ENCODE peak calls at places on chromosomes 11 and 22, in ten cellular contexts. One of them, this sample, is unnamed.

GRCh38 chr11:69894126-69895047 is 75.2 kb upstream of the FGF3 start:
- DNase-seq in heart left ventricle: no peak
- DNase-seq in HFF-Myc: no peak
- DNase-seq in left lung: peak; percentile 51
- DNase-seq in left ventricle myocardium inferior: no peak
- DNase-seq in Calu3: no peak
- DNase-seq in progenitor cell of endocrine pancreas: no peak
- DNase-seq in CD4-positive, alpha-beta T cell: no peak
- DNase-seq in PC-9: peak; percentile 96
- DNase-seq in RWPE1: no peak
- DNase-seq in this sample: no peak

GRCh38 chr22:24407884-24408283 is 19.5 kb upstream of the ADORA2A start:
- DNase-seq in heart left ventricle: no peak
- DNase-seq in HFF-Myc: no peak
- DNase-seq in left lung: no peak
- DNase-seq in left ventricle myocardium inferior: no peak
- DNase-seq in Calu3: no peak
- DNase-seq in progenitor cell of endocrine pancreas: no peak
- DNase-seq in CD4-positive, alpha-beta T cell: no peak
- DNase-seq in PC-9: no peak
- DNase-seq in RWPE1: no peak
- DNase-seq in this sample: no peak

GRCh38 chr11:120013325-120014250 is 124.3 kb downstream of the TRIM29 start:
- DNase-seq in heart left ventricle: no peak
- DNase-seq in HFF-Myc: no peak
- DNase-seq in left lung: no peak
- DNase-seq in left ventricle myocardium inferior: peak; percentile 44
- DNase-seq in Calu3: peak; percentile 62
- DNase-seq in progenitor cell of endocrine pancreas: peak; percentile 57
- DNase-seq in CD4-positive, alpha-beta T cell: no peak
- DNase-seq in PC-9: peak; percentile 43
- DNase-seq in RWPE1: peak; percentile 50
- DNase-seq in this sample: no peak

GRCh38 chr11:69646493-69647201 is 5.7 kb downstream of the CCND1 start:
- DNase-seq in heart left ventricle: peak; percentile 49
- DNase-seq in HFF-Myc: no peak
- DNase-seq in left lung: no peak
- DNase-seq in left ventricle myocardium inferior: no peak
- DNase-seq in Calu3: no peak
- DNase-seq in progenitor cell of endocrine pancreas: no peak
- DNase-seq in CD4-positive, alpha-beta T cell: no peak
- DNase-seq in PC-9: no peak
- DNase-seq in RWPE1: no peak
- DNase-seq in this sample: no peak

GRCh38 chr11:46520971-46521745 is 72.7 kb downstream of the AMBRA1 start:
- DNase-seq in heart left ventricle: no peak
- DNase-seq in HFF-Myc: peak; percentile 49
- DNase-seq in left lung: no peak
- DNase-seq in left ventricle myocardium inferior: no peak
- DNase-seq in Calu3: no peak
- DNase-seq in progenitor cell of endocrine pancreas: no peak
- DNase-seq in CD4-positive, alpha-beta T cell: no peak
- DNase-seq in PC-9: peak; percentile 72
- DNase-seq in RWPE1: peak; percentile 60
- DNase-seq in this sample: no peak

GRCh38 chr11:66219846-66220565 is 48.4 kb upstream of the RAB1B start:
- DNase-seq in heart left ventricle: no peak
- DNase-seq in HFF-Myc: no peak
- DNase-seq in left lung: no peak
- DNase-seq in left ventricle myocardium inferior: no peak
- DNase-seq in Calu3: no peak
- DNase-seq in progenitor cell of endocrine pancreas: no peak
- DNase-seq in CD4-positive, alpha-beta T cell: no peak
- DNase-seq in PC-9: no peak
- DNase-seq in RWPE1: no peak
- DNase-seq in this sample: no peak

GRCh38 chr11:107928046-107928766 is at the start of gene RAB39A:
- DNase-seq in heart left ventricle: peak; percentile 90
- DNase-seq in HFF-Myc: peak; percentile 45
- DNase-seq in left lung: peak; percentile 95
- DNase-seq in left ventricle myocardium inferior: peak; percentile 82
- DNase-seq in Calu3: peak; percentile 70
- DNase-seq in progenitor cell of endocrine pancreas: peak; percentile 90
- DNase-seq in CD4-positive, alpha-beta T cell: peak; percentile 14
- DNase-seq in PC-9: peak; percentile 62
- DNase-seq in RWPE1: peak; percentile 98
- DNase-seq in this sample: peak; percentile 82

GRCh38 chr11:10351768-10352641 is 47.1 kb downstream of the ADM start:
- DNase-seq in heart left ventricle: peak; percentile 58
- DNase-seq in HFF-Myc: no peak
- DNase-seq in left lung: no peak
- DNase-seq in left ventricle myocardium inferior: peak; percentile 60
- DNase-seq in Calu3: peak; percentile 35
- DNase-seq in progenitor cell of endocrine pancreas: peak; percentile 11
- DNase-seq in CD4-positive, alpha-beta T cell: no peak
- DNase-seq in PC-9: peak; percentile 92
- DNase-seq in RWPE1: no peak
- DNase-seq in this sample: no peak

GRCh38 chr11:2121227-2122130 is 17.7 kb downstream of the IGF2 start:
- DNase-seq in heart left ventricle: peak; percentile 47
- DNase-seq in HFF-Myc: no peak
- DNase-seq in left lung: peak; percentile 63
- DNase-seq in left ventricle myocardium inferior: no peak
- DNase-seq in Calu3: no peak
- DNase-seq in progenitor cell of endocrine pancreas: peak; percentile 8
- DNase-seq in CD4-positive, alpha-beta T cell: no peak
- DNase-seq in PC-9: no peak
- DNase-seq in RWPE1: no peak
- DNase-seq in this sample: no peak

GRCh38 chr22:26711205-26711958 is 54.0 kb downstream of the MIAT start:
- DNase-seq in heart left ventricle: no peak
- DNase-seq in HFF-Myc: no peak
- DNase-seq in left lung: no peak
- DNase-seq in left ventricle myocardium inferior: no peak
- DNase-seq in Calu3: no peak
- DNase-seq in progenitor cell of endocrine pancreas: no peak
- DNase-seq in CD4-positive, alpha-beta T cell: no peak
- DNase-seq in PC-9: no peak
- DNase-seq in RWPE1: no peak
- DNase-seq in this sample: no peak

GRCh38 chr11:119919656-119920055 is 190.7 kb upstream of the NECTIN1 start:
- DNase-seq in heart left ventricle: no peak
- DNase-seq in HFF-Myc: no peak
- DNase-seq in left lung: no peak
- DNase-seq in left ventricle myocardium inferior: no peak
- DNase-seq in Calu3: no peak
- DNase-seq in progenitor cell of endocrine pancreas: no peak
- DNase-seq in CD4-positive, alpha-beta T cell: no peak
- DNase-seq in PC-9: no peak
- DNase-seq in RWPE1: no peak
- DNase-seq in this sample: no peak

GRCh38 chr22:44554411-44554810 is 56.4 kb upstream of the RTL6 start:
- DNase-seq in heart left ventricle: peak; percentile 2
- DNase-seq in HFF-Myc: no peak
- DNase-seq in left lung: no peak
- DNase-seq in left ventricle myocardium inferior: no peak
- DNase-seq in Calu3: no peak
- DNase-seq in progenitor cell of endocrine pancreas: no peak
- DNase-seq in CD4-positive, alpha-beta T cell: no peak
- DNase-seq in PC-9: no peak
- DNase-seq in RWPE1: no peak
- DNase-seq in this sample: no peak

GRCh38 chr11:73963861-73964260 is 13.0 kb downstream of the DNAJB13 start:
- DNase-seq in heart left ventricle: no peak
- DNase-seq in HFF-Myc: no peak
- DNase-seq in left lung: no peak
- DNase-seq in left ventricle myocardium inferior: no peak
- DNase-seq in Calu3: no peak
- DNase-seq in progenitor cell of endocrine pancreas: no peak
- DNase-seq in CD4-positive, alpha-beta T cell: no peak
- DNase-seq in PC-9: no peak
- DNase-seq in RWPE1: no peak
- DNase-seq in this sample: no peak

GRCh38 chr11:94326947-94327346 is 22.6 kb downstream of the IZUMO1R start:
- DNase-seq in heart left ventricle: no peak
- DNase-seq in HFF-Myc: no peak
- DNase-seq in left lung: no peak
- DNase-seq in left ventricle myocardium inferior: no peak
- DNase-seq in Calu3: no peak
- DNase-seq in progenitor cell of endocrine pancreas: no peak
- DNase-seq in CD4-positive, alpha-beta T cell: no peak
- DNase-seq in PC-9: peak; percentile 6
- DNase-seq in RWPE1: no peak
- DNase-seq in this sample: no peak

GRCh38 chr11:94325681-94326080 is 21.3 kb downstream of the IZUMO1R start:
- DNase-seq in heart left ventricle: no peak
- DNase-seq in HFF-Myc: no peak
- DNase-seq in left lung: no peak
- DNase-seq in left ventricle myocardium inferior: no peak
- DNase-seq in Calu3: peak; percentile 54
- DNase-seq in progenitor cell of endocrine pancreas: peak; percentile 25
- DNase-seq in CD4-positive, alpha-beta T cell: no peak
- DNase-seq in PC-9: peak; percentile 41
- DNase-seq in RWPE1: no peak
- DNase-seq in this sample: no peak

GRCh38 chr11:94322501-94322900 is 18.1 kb downstream of the IZUMO1R start:
- DNase-seq in heart left ventricle: no peak
- DNase-seq in HFF-Myc: no peak
- DNase-seq in left lung: no peak
- DNase-seq in left ventricle myocardium inferior: no peak
- DNase-seq in Calu3: no peak
- DNase-seq in progenitor cell of endocrine pancreas: no peak
- DNase-seq in CD4-positive, alpha-beta T cell: no peak
- DNase-seq in PC-9: peak; percentile 29
- DNase-seq in RWPE1: no peak
- DNase-seq in this sample: no peak
- TF ChIP-seq CTCF in heart left ventricle: no peak
- TF ChIP-seq CTCF in HFF-Myc: no peak
- TF ChIP-seq CTCF in left lung: no peak
- TF ChIP-seq CTCF in left ventricle myocardium inferior: no peak
- TF ChIP-seq CTCF in Calu3: no peak
- TF ChIP-seq CTCF in progenitor cell of endocrine pancreas: no peak
- TF ChIP-seq CTCF in CD4-positive, alpha-beta T cell: no peak
- TF ChIP-seq CTCF in PC-9: no peak
- TF ChIP-seq CTCF in RWPE1: no peak
- TF ChIP-seq CTCF in this sample: no peak

DNA sequence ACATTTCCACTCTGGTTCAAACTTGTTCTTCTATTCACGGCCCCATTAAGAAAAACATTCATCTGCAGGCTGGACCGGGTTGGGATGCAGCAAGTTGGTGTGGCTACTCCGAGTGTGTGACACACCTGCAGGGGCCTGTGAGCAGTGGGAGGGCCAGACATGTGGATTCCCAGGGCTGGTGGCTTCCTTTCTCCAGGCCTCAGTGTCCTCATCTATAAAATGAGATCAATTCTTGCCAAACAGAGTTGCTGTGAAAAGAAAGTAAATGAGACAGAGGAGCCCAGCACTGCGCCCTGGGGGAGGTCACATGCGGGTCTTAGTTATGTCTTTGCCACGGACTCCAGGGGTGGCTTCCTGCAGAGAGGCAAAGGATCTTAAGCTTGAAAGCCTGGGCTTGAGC is 5.2 kb downstream of the MICALL1 start:
- DNase-seq in heart left ventricle: no peak
- DNase-seq in HFF-Myc: no peak
- DNase-seq in left lung: no peak
- DNase-seq in left ventricle myocardium inferior: no peak
- DNase-seq in Calu3: no peak
- DNase-seq in progenitor cell of endocrine pancreas: no peak
- DNase-seq in CD4-positive, alpha-beta T cell: no peak
- DNase-seq in PC-9: no peak
- DNase-seq in RWPE1: no peak
- DNase-seq in this sample: no peak
- TF ChIP-seq CTCF in heart left ventricle: no peak
- TF ChIP-seq CTCF in HFF-Myc: no peak
- TF ChIP-seq CTCF in left lung: no peak
- TF ChIP-seq CTCF in left ventricle myocardium inferior: no peak
- TF ChIP-seq CTCF in Calu3: no peak
- TF ChIP-seq CTCF in progenitor cell of endocrine pancreas: no peak
- TF ChIP-seq CTCF in CD4-positive, alpha-beta T cell: no peak
- TF ChIP-seq CTCF in PC-9: no peak
- TF ChIP-seq CTCF in RWPE1: no peak
- TF ChIP-seq CTCF in this sample: no peak

GRCh38 chr11:93694109-93694508 is 32.6 kb downstream of the CEP295 start:
- DNase-seq in heart left ventricle: no peak
- DNase-seq in HFF-Myc: no peak
- DNase-seq in left lung: no peak
- DNase-seq in left ventricle myocardium inferior: no peak
- DNase-seq in Calu3: no peak
- DNase-seq in progenitor cell of endocrine pancreas: no peak
- DNase-seq in CD4-positive, alpha-beta T cell: no peak
- DNase-seq in PC-9: no peak
- DNase-seq in RWPE1: no peak
- DNase-seq in this sample: no peak
- TF ChIP-seq CTCF in heart left ventricle: no peak
- TF ChIP-seq CTCF in HFF-Myc: no peak
- TF ChIP-seq CTCF in left lung: no peak
- TF ChIP-seq CTCF in left ventricle myocardium inferior: no peak
- TF ChIP-seq CTCF in Calu3: no peak
- TF ChIP-seq CTCF in progenitor cell of endocrine pancreas: peak; percentile 39
- TF ChIP-seq CTCF in CD4-positive, alpha-beta T cell: no peak
- TF ChIP-seq CTCF in PC-9: peak; percentile 32
- TF ChIP-seq CTCF in RWPE1: no peak
- TF ChIP-seq CTCF in this sample: no peak

GRCh38 chr11:58788355-58789023 is 56.0 kb downstream of the GLYATL2 start:
- DNase-seq in heart left ventricle: no peak
- DNase-seq in HFF-Myc: peak; percentile 29
- DNase-seq in left lung: no peak
- DNase-seq in left ventricle myocardium inferior: no peak
- DNase-seq in Calu3: peak; percentile 59
- DNase-seq in progenitor cell of endocrine pancreas: no peak
- DNase-seq in CD4-positive, alpha-beta T cell: peak; percentile 14
- DNase-seq in PC-9: peak; percentile 67
- DNase-seq in RWPE1: peak; percentile 45
- DNase-seq in this sample: no peak

GRCh38 chr11:58787903-58788302 is 56.2 kb upstream of the GLYAT start:
- DNase-seq in heart left ventricle: no peak
- DNase-seq in HFF-Myc: no peak
- DNase-seq in left lung: no peak
- DNase-seq in left ventricle myocardium inferior: no peak
- DNase-seq in Calu3: no peak
- DNase-seq in progenitor cell of endocrine pancreas: no peak
- DNase-seq in CD4-positive, alpha-beta T cell: no peak
- DNase-seq in PC-9: peak; percentile 64
- DNase-seq in RWPE1: peak; percentile 15
- DNase-seq in this sample: no peak

GRCh38 chr11:58782066-58782465 is 50.3 kb upstream of the GLYAT start:
- DNase-seq in heart left ventricle: no peak
- DNase-seq in HFF-Myc: no peak
- DNase-seq in left lung: no peak
- DNase-seq in left ventricle myocardium inferior: no peak
- DNase-seq in Calu3: no peak
- DNase-seq in progenitor cell of endocrine pancreas: no peak
- DNase-seq in CD4-positive, alpha-beta T cell: no peak
- DNase-seq in PC-9: no peak
- DNase-seq in RWPE1: no peak
- DNase-seq in this sample: no peak

GRCh38 chr11:58786693-58787092 is 55.0 kb upstream of the GLYAT start:
- DNase-seq in heart left ventricle: no peak
- DNase-seq in HFF-Myc: no peak
- DNase-seq in left lung: no peak
- DNase-seq in left ventricle myocardium inferior: no peak
- DNase-seq in Calu3: no peak
- DNase-seq in progenitor cell of endocrine pancreas: no peak
- DNase-seq in CD4-positive, alpha-beta T cell: no peak
- DNase-seq in PC-9: no peak
- DNase-seq in RWPE1: no peak
- DNase-seq in this sample: no peak

GRCh38 chr11:58784995-58785394 is 53.3 kb upstream of the GLYAT start:
- DNase-seq in heart left ventricle: no peak
- DNase-seq in HFF-Myc: no peak
- DNase-seq in left lung: no peak
- DNase-seq in left ventricle myocardium inferior: no peak
- DNase-seq in Calu3: no peak
- DNase-seq in progenitor cell of endocrine pancreas: no peak
- DNase-seq in CD4-positive, alpha-beta T cell: no peak
- DNase-seq in PC-9: no peak
- DNase-seq in RWPE1: no peak
- DNase-seq in this sample: no peak
- TF ChIP-seq CTCF in heart left ventricle: no peak
- TF ChIP-seq CTCF in HFF-Myc: peak; percentile 31
- TF ChIP-seq CTCF in left lung: no peak
- TF ChIP-seq CTCF in left ventricle myocardium inferior: no peak
- TF ChIP-seq CTCF in Calu3: no peak
- TF ChIP-seq CTCF in progenitor cell of endocrine pancreas: no peak
- TF ChIP-seq CTCF in CD4-positive, alpha-beta T cell: no peak
- TF ChIP-seq CTCF in PC-9: peak; percentile 29
- TF ChIP-seq CTCF in RWPE1: no peak
- TF ChIP-seq CTCF in this sample: no peak